ENCODE peak calls at places on chromosomes 3 and 15, in six cellular contexts. P is T-helper 17 cell, H is sigmoid colon, Z is SJCRH30, Q is psoas muscle, F is cardiac muscle cell. R is an unnamed sample.

GRCh38 chr3:126376464-126376863 is 18.2 kb upstream of the CFAP100 start:
- DNase-seq in P (no peak), Q (no peak), H (peak; percentile 45), Z (no peak), F (no peak), R (no peak)

GRCh38 chr3:139238281-139239030 is 105.4 kb upstream of the MRPS22 start:
- DNase-seq in F (no peak), Z (no peak), H (no peak), Q (no peak), P (no peak), R (no peak)

GRCh38 chr3:18735013-18735412 is 309.9 kb upstream of the SATB1 start:
- DNase-seq in H (no peak), F (no peak), Q (no peak), Z (no peak), P (no peak), R (no peak)

GRCh38 chr3:182323898-182324297 is 469.4 kb upstream of the ATP11B start:
- DNase-seq in Z (no peak), P (no peak), H (no peak), Q (no peak), F (no peak), R (no peak)

GRCh38 chr3:149224736-149225594 is 3.3 kb upstream of the CP start:
- DNase-seq in Z (peak; percentile 6), P (no peak), Q (no peak), H (no peak), F (peak; percentile 12), R (no peak)

GRCh38 chr3:151838574-151839312 is 24.8 kb downstream of the AADAC start:
- DNase-seq in Z (peak; percentile 13), H (peak; percentile 66), Q (no peak), P (no peak), F (peak; percentile 84), R (no peak)

GRCh38 chr3:184399410-184399809 is 19.6 kb downstream of the CHRD start:
- DNase-seq in F (no peak), Q (no peak), Z (peak; percentile 23), P (no peak), H (peak; percentile 83), R (no peak)

GRCh38 chr3:30847589-30847988 is 46.9 kb downstream of the GADL1 start:
- DNase-seq in P (no peak), Z (peak; percentile 6), F (no peak), H (no peak), Q (no peak), R (no peak)

GRCh38 chr3:123141276-123141675 is 60.5 kb upstream of the SEC22A start:
- DNase-seq in Q (no peak), H (no peak), P (no peak), Z (no peak), F (no peak), R (no peak)

GRCh38 chr3:112646623-112647022 is 5.7 kb upstream of the CCDC80 start:
- DNase-seq in Z (no peak), F (no peak), H (no peak), P (no peak), Q (no peak), R (no peak)

GRCh38 chr3:104438761-104439160 is 927.9 kb upstream of the ALCAM start:
- DNase-seq in Z (no peak), F (no peak), H (no peak), P (no peak), Q (no peak), R (no peak)

GRCh38 chr3:57518276-57518914 is 25.7 kb downstream of the DNAH12 start:
- DNase-seq in P (no peak), F (no peak), Q (no peak), H (no peak), Z (no peak), R (no peak)

GRCh38 chr15:80870893-80871292 is 91.7 kb downstream of the CEMIP start:
- DNase-seq in F (no peak), P (no peak), Z (no peak), Q (no peak), H (no peak), R (no peak)

GRCh38 chr15:28960979-28961378 is 75.2 kb downstream of the APBA2 start:
- DNase-seq in H (no peak), F (peak; percentile 8), P (no peak), Z (no peak), Q (no peak), R (no peak)

GRCh38 chr3:52058111-52058510 is 1.7 kb upstream of the DUSP7 start:
- DNase-seq in P (no peak), H (no peak), F (no peak), Z (no peak), Q (no peak), R (no peak)

GRCh38 chr15:73683624-73684536 is at the start of gene CD276:
- DNase-seq in Z (peak; percentile 70), F (peak; percentile 91), Q (peak; percentile 86), H (peak; percentile 87), P (no peak), R (peak; percentile 87)

GRCh38 chr3:157958471-157958870 is 147.7 kb downstream of the SHOX2 start:
- DNase-seq in F (no peak), Q (no peak), P (no peak), Z (no peak), H (no peak), R (no peak)

GRCh38 chr3:159796744-159797143 is 191.9 kb upstream of the IL12A start:
- DNase-seq in F (no peak), Q (no peak), Z (no peak), H (no peak), P (no peak), R (no peak)

GRCh38 chr3:176951144-176951543 is 246.1 kb downstream of the TBL1XR1 start:
- DNase-seq in Q (peak; percentile 69), F (no peak), P (no peak), H (no peak), Z (no peak), R (peak; percentile 71)

GRCh38 chr3:31567036-31567435 is 34.3 kb downstream of the STT3B start:
- DNase-seq in Q (no peak), F (peak; percentile 54), H (no peak), Z (no peak), P (no peak), R (no peak)

GRCh38 chr3:78974181-78974770 is 793.5 kb downstream of the ROBO1 start:
- DNase-seq in Q (no peak), Z (peak; percentile 13), P (no peak), H (no peak), F (no peak), R (no peak)

GRCh38 chr15:99536422-99537033 is 29.3 kb upstream of the MEF2A start:
- DNase-seq in P (no peak), Q (peak; percentile 67), F (no peak), H (peak; percentile 71), Z (peak; percentile 32), R (peak; percentile 76)

GRCh38 chr3:123546133-123546755 is 38.6 kb downstream of the HACD2 start:
- DNase-seq in F (no peak), Q (no peak), Z (no peak), P (no peak), H (no peak), R (no peak)

GRCh38 chr3:59422312-59422711 is 372.5 kb upstream of the CFAP20DC start:
- DNase-seq in Z (no peak), P (no peak), H (no peak), Q (no peak), F (no peak), R (no peak)

GRCh38 chr15:47773163-47773562 is 55.9 kb downstream of the SEMA6D start:
- DNase-seq in P (no peak), H (no peak), Q (no peak), F (no peak), Z (no peak), R (no peak)

GRCh38 chr3:58334013-58334321 is 1.3 kb downstream of the PXK start:
- DNase-seq in Q (no peak), Z (no peak), F (no peak), P (no peak), H (no peak), R (no peak)

DNA sequence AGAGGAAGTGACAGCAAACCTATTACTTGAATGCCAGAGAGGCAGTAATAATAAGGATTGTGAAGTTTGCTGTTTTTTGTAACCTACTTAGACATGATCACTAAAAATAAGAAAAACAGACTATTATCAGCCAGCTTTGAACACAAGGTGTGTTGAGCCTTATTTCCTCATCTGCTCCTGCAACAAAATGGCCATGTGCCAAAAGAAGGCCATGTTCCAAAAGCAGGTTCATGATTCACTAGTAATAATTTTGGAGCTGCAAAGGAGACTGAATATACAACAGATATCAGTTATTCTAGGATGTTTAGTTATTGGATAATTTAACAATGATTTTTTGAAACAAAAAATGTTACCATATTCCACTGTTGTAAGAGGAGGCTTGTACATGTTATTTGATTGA is 578.7 kb downstream of the SQOR start:
- DNase-seq in H (no peak), Q (no peak), F (no peak), P (no peak), Z (no peak), R (no peak)
- H3K9me3 ChIP-seq in H (no peaks in the 10 kb centered on the region), Q (no peaks in the 10 kb centered on the region), F (no peaks in the 10 kb centered on the region), P (no peaks in the 10 kb centered on the region), Z (no peaks in the 10 kb centered on the region), R (peaks cover 1% of the 10 kb centered on the region)

DNA sequence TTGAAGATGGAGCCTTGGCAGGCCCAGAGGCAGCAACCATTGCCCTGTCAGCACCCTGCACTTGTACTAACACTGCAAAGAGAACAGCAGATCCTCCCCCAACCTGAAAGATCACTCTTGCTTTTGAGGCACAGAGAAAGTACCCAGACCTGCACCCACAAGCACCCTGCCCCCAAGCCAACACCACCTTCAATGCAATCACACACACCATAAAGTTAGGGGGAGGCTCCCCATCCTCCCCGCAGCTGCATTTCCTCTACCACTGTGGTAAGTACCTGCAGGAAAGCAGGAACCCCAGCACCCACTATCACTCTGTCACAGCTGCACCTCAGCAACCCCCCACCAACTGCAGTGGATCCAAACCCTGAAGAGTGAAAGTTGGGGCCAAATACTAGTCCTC is 12.0 kb downstream of the OR5K3 start:
- DNase-seq in Z (no peak), H (no peak), F (no peak), P (no peak), Q (no peak), R (no peak)
- H3K9me3 ChIP-seq in Z (no peaks in the 10 kb centered on the region), H (peaks cover 5% of the 10 kb centered on the region), F (no peaks in the 10 kb centered on the region), P (peaks cover 18% of the 10 kb centered on the region), Q (peaks cover 11% of the 10 kb centered on the region), R (peaks cover 75% of the 10 kb centered on the region)

GRCh38 chr15:25093455-25094029 is 138.8 kb downstream of the SNRPN start:
- DNase-seq in P (no peak), F (no peak), Q (no peak), H (no peak), Z (no peak), R (no peak)
- H3K9me3 ChIP-seq in P (peaks cover 31% of the 10 kb centered on the region), F (no peaks in the 10 kb centered on the region), Q (peaks cover 66% of the 10 kb centered on the region), H (peaks cover 10% of the 10 kb centered on the region), Z (no peaks in the 10 kb centered on the region), R (peaks cover 95% of the 10 kb centered on the region)

GRCh38 chr3:43710607-43711006 is 19.9 kb downstream of the ABHD5 start:
- DNase-seq in Z (no peak), Q (no peak), P (no peak), H (no peak), F (no peak), R (no peak)
- H3K9me3 ChIP-seq in Z (no peaks in the 10 kb centered on the region), Q (no peaks in the 10 kb centered on the region), P (no peaks in the 10 kb centered on the region), H (no peaks in the 10 kb centered on the region), F (no peaks in the 10 kb centered on the region), R (no peaks in the 10 kb centered on the region)